ENCODE peak calls at places on chromosomes 1 and 21, in ten cellular contexts. S is CD4-positive, CD25-positive, alpha-beta regulatory T cell; Y is fibroblast of pulmonary artery; K is kidney epithelial cell; F is NCI-H524; E is EH; O is GM04503; H is A172; R is endothelial cell; C is kidney glomerular epithelial cell. I is an unnamed sample.

GRCh38 chr1:192766876-192767275 is 42.0 kb upstream of the RGS2 start:
- DNase-seq in C (no peak), F (no peak), H (no peak), Y (no peak), O (no peak), R (no peak), S (no peak), E (no peak), K (no peak), I (no peak)

GRCh38 chr1:234629026-234629425 is 19.0 kb upstream of the IRF2BP2 start:
- DNase-seq in Y (no peak), E (no peak), C (no peak), O (no peak), H (no peak), S (no peak), R (no peak), F (no peak), K (no peak), I (no peak)

GRCh38 chr1:68782890-68783289 is 286.0 kb upstream of the DEPDC1 start:
- DNase-seq in H (no peak), S (no peak), O (no peak), E (no peak), K (no peak), R (no peak), C (no peak), Y (no peak), F (no peak), I (no peak)

GRCh38 chr1:103525114-103525606 is 339 bp upstream of the RNPC3 start:
- DNase-seq in S (peak), F (peak), K (no peak), R (no peak), O (peak), Y (peak), C (peak), E (peak), H (peak), I (no peak)

GRCh38 chr1:29655945-29656866 is 419.9 kb downstream of the PTPRU start:
- DNase-seq in C (no peak), F (peak), E (no peak), K (no peak), Y (no peak), R (peak), S (peak), H (no peak), O (no peak), I (peak)

GRCh38 chr1:42335809-42336518 is 929 bp upstream of the FOXJ3 start:
- DNase-seq in K (no peak), C (peak), O (peak), S (no peak), F (no peak), R (no peak), Y (peak), E (peak), H (no peak), I (no peak)

GRCh38 chr21:34771512-34772028 is 102.8 kb downstream of the CLIC6 start:
- DNase-seq in Y (peak), O (no peak), F (no peak), E (peak), K (no peak), H (peak), S (no peak), R (no peak), C (peak), I (no peak)

GRCh38 chr21:22136770-22137169 is 1138.6 kb downstream of the NCAM2 start:
- DNase-seq in F (no peak), E (no peak), S (no peak), R (no peak), H (no peak), C (no peak), Y (no peak), K (no peak), O (no peak), I (no peak)

GRCh38 chr1:2229921-2230700 is 2.0 kb downstream of the SKI start:
- DNase-seq in S (no peak), O (no peak), H (no peak), Y (peak), F (peak), K (no peak), E (peak), C (no peak), R (no peak), I (no peak)

GRCh38 chr21:44710756-44711326 is 531 bp downstream of the TSPEAR start:
- DNase-seq in Y (no peak), C (no peak), E (no peak), H (no peak), F (no peak), S (no peak), O (no peak), K (no peak), R (no peak), I (peak)

GRCh38 chr1:198669771-198670170 is 30.9 kb downstream of the PTPRC start:
- DNase-seq in F (no peak), R (no peak), Y (no peak), K (no peak), E (no peak), C (no peak), H (no peak), O (no peak), S (no peak), I (no peak)

GRCh38 chr1:186762653-186763052 is 66.1 kb upstream of the PLA2G4A start:
- DNase-seq in Y (peak), O (no peak), F (no peak), C (no peak), K (no peak), E (no peak), S (no peak), H (no peak), R (no peak), I (no peak)

GRCh38 chr1:227895828-227896685 is 51.7 kb downstream of the WNT9A start:
- DNase-seq in E (peak), Y (no peak), R (peak), O (no peak), C (no peak), K (no peak), S (no peak), F (no peak), H (peak), I (peak)

GRCh38 chr1:173052681-173053196 is 2.0 kb upstream of the TNFSF18 start:
- DNase-seq in C (peak), F (no peak), E (no peak), R (no peak), H (peak), O (no peak), S (no peak), K (no peak), Y (no peak), I (no peak)

GRCh38 chr1:41653574-41653973 is 169.1 kb upstream of the EDN2 start:
- DNase-seq in Y (no peak), O (no peak), F (peak), R (no peak), S (no peak), K (no peak), H (no peak), C (no peak), E (no peak), I (no peak)

GRCh38 chr1:92310185-92310597 is 11.3 kb downstream of the RPAP2 start:
- DNase-seq in O (no peak), R (no peak), K (no peak), H (peak), Y (peak), S (peak), C (peak), E (peak), F (peak), I (no peak)

GRCh38 chr1:180327089-180327488 is 97.0 kb downstream of the LHX4 start:
- DNase-seq in H (no peak), E (no peak), Y (no peak), F (no peak), C (no peak), K (no peak), S (no peak), O (no peak), R (no peak), I (no peak)

GRCh38 chr1:217780993-217781392 is 149.8 kb downstream of the SPATA17 start:
- DNase-seq in R (no peak), H (no peak), F (no peak), Y (no peak), S (no peak), E (no peak), O (no peak), C (no peak), K (no peak), I (no peak)

GRCh38 chr1:203744008-203744972 is 20.7 kb upstream of the LAX1 start:
- DNase-seq in S (peak), C (no peak), E (peak), Y (peak), H (no peak), O (no peak), F (no peak), R (no peak), K (no peak), I (peak)

GRCh38 chr1:14516974-14517812 is 81.3 kb upstream of the KAZN start:
- DNase-seq in O (peak), E (no peak), R (no peak), Y (peak), H (peak), K (peak), S (no peak), F (no peak), C (peak), I (no peak)

GRCh38 chr1:58442114-58442513 is 104.4 kb downstream of the OMA1 start:
- DNase-seq in S (no peak), F (no peak), C (peak), H (no peak), R (no peak), E (peak), K (peak), Y (no peak), O (no peak), I (no peak)

GRCh38 chr1:23221107-23221506 is 3.8 kb upstream of the HTR1D start:
- DNase-seq in S (no peak), K (no peak), O (no peak), C (no peak), F (no peak), Y (no peak), E (no peak), H (no peak), R (no peak), I (no peak)

GRCh38 chr21:36402339-36402738 is 17.1 kb downstream of the CHAF1B start:
- DNase-seq in H (no peak), K (no peak), F (no peak), S (no peak), R (no peak), O (no peak), E (no peak), C (no peak), Y (no peak), I (no peak)

GRCh38 chr1:66770240-66770639 is 18.0 kb downstream of the DYNLT5 start:
- DNase-seq in K (no peak), S (no peak), F (no peak), O (no peak), E (no peak), H (no peak), Y (no peak), R (no peak), C (no peak), I (no peak)

GRCh38 chr1:15410884-15411245 is 1.2 kb downstream of the EFHD2 start:
- DNase-seq in C (no peak), O (no peak), F (no peak), R (no peak), E (no peak), H (no peak), K (no peak), S (no peak), Y (no peak), I (no peak)

GRCh38 chr1:43368646-43369020 is 822 bp upstream of the ELOVL1 start:
- DNase-seq in R (no peak), O (no peak), E (no peak), F (no peak), K (no peak), Y (no peak), C (peak), S (no peak), H (peak), I (no peak)

GRCh38 chr1:39917825-39918224 is 16.1 kb upstream of the MYCL start:
- DNase-seq in C (no peak), E (no peak), F (peak), S (no peak), R (no peak), K (no peak), Y (no peak), H (no peak), O (no peak), I (no peak)

GRCh38 chr1:208167229-208167869 is 76.8 kb downstream of the PLXNA2 start:
- DNase-seq in O (no peak), C (no peak), E (no peak), S (no peak), R (no peak), F (no peak), Y (no peak), H (no peak), K (no peak), I (no peak)

GRCh38 chr1:227896710-227897655 is 50.7 kb downstream of the WNT9A start:
- DNase-seq in S (no peak), R (peak), O (no peak), E (no peak), Y (no peak), F (no peak), K (no peak), C (no peak), H (no peak), I (peak)

GRCh38 chr1:8970870-8971337 is 25.2 kb downstream of the CA6 start:
- DNase-seq in O (no peak), S (peak), F (no peak), R (no peak), K (no peak), C (no peak), E (no peak), Y (no peak), H (no peak), I (no peak)

GRCh38 chr1:218658899-218659298 is 313.8 kb downstream of the TGFB2 start:
- DNase-seq in H (peak), R (no peak), Y (peak), C (peak), O (no peak), E (peak), K (peak), S (no peak), F (no peak), I (no peak)